ENCODE peak calls at places on chromosomes 1 and 21, in seven cellular contexts. One of them, this sample, is unnamed.

GRCh38 chr1:77382361-77382760 is 100.5 kb downstream of the AK5 start:
- DNase-seq in brain microvascular endothelial cell: peak; percentile 34
- DNase-seq in osteoblast: no peak
- DNase-seq in BJ: no peak
- DNase-seq in esophagus squamous epithelium: no peak
- DNase-seq in stomach: no peak
- DNase-seq in bronchial epithelial cell: peak; percentile 55
- DNase-seq in this sample: no peak

GRCh38 chr21:15706686-15707085 is 23.1 kb upstream of the USP25 start:
- DNase-seq in brain microvascular endothelial cell: peak; percentile 94
- DNase-seq in osteoblast: peak; percentile 38
- DNase-seq in BJ: peak; percentile 77
- DNase-seq in esophagus squamous epithelium: no peak
- DNase-seq in stomach: peak; percentile 32
- DNase-seq in bronchial epithelial cell: peak; percentile 99
- DNase-seq in this sample: peak; percentile 75

GRCh38 chr1:183979437-183979836 is 58.1 kb downstream of the COLGALT2 start:
- DNase-seq in brain microvascular endothelial cell: no peak
- DNase-seq in osteoblast: no peak
- DNase-seq in BJ: no peak
- DNase-seq in esophagus squamous epithelium: no peak
- DNase-seq in stomach: no peak
- DNase-seq in bronchial epithelial cell: no peak
- DNase-seq in this sample: no peak

GRCh38 chr1:9883585-9884449 is 26.3 kb downstream of the CTNNBIP1 start:
- DNase-seq in brain microvascular endothelial cell: no peak
- DNase-seq in osteoblast: peak; percentile 74
- DNase-seq in BJ: no peak
- DNase-seq in esophagus squamous epithelium: no peak
- DNase-seq in stomach: no peak
- DNase-seq in bronchial epithelial cell: no peak
- DNase-seq in this sample: no peak

GRCh38 chr1:228398741-228399461 is 7.7 kb downstream of the TRIM11 start:
- DNase-seq in brain microvascular endothelial cell: no peak
- DNase-seq in osteoblast: peak; percentile 53
- DNase-seq in BJ: no peak
- DNase-seq in esophagus squamous epithelium: no peak
- DNase-seq in stomach: no peak
- DNase-seq in bronchial epithelial cell: no peak
- DNase-seq in this sample: no peak

GRCh38 chr1:178126790-178127189 is 32.9 kb downstream of the RASAL2 start:
- DNase-seq in brain microvascular endothelial cell: peak; percentile 92
- DNase-seq in osteoblast: peak; percentile 63
- DNase-seq in BJ: peak; percentile 59
- DNase-seq in esophagus squamous epithelium: no peak
- DNase-seq in stomach: no peak
- DNase-seq in bronchial epithelial cell: peak; percentile 99
- DNase-seq in this sample: peak; percentile 70

GRCh38 chr1:91891486-91891885 is 5.5 kb upstream of the TGFBR3 start:
- DNase-seq in brain microvascular endothelial cell: no peak
- DNase-seq in osteoblast: no peak
- DNase-seq in BJ: no peak
- DNase-seq in esophagus squamous epithelium: no peak
- DNase-seq in stomach: no peak
- DNase-seq in bronchial epithelial cell: no peak
- DNase-seq in this sample: peak; percentile 67

GRCh38 chr1:7454895-7455784 is 316.0 kb upstream of the VAMP3 start:
- DNase-seq in brain microvascular endothelial cell: no peak
- DNase-seq in osteoblast: no peak
- DNase-seq in BJ: no peak
- DNase-seq in esophagus squamous epithelium: no peak
- DNase-seq in stomach: no peak
- DNase-seq in bronchial epithelial cell: no peak
- DNase-seq in this sample: no peak

GRCh38 chr1:228243093-228243492 is 35.2 kb downstream of the OBSCN start:
- DNase-seq in brain microvascular endothelial cell: no peak
- DNase-seq in osteoblast: no peak
- DNase-seq in BJ: no peak
- DNase-seq in esophagus squamous epithelium: no peak
- DNase-seq in stomach: no peak
- DNase-seq in bronchial epithelial cell: no peak
- DNase-seq in this sample: no peak

GRCh38 chr1:154219511-154219910 is 1.2 kb upstream of the UBAP2L start:
- DNase-seq in brain microvascular endothelial cell: peak; percentile 35
- DNase-seq in osteoblast: peak; percentile 67
- DNase-seq in BJ: no peak
- DNase-seq in esophagus squamous epithelium: no peak
- DNase-seq in stomach: no peak
- DNase-seq in bronchial epithelial cell: no peak
- DNase-seq in this sample: no peak

GRCh38 chr1:3504151-3504822 is 49.8 kb downstream of the ARHGEF16 start:
- DNase-seq in brain microvascular endothelial cell: peak; percentile 93
- DNase-seq in osteoblast: peak; percentile 100
- DNase-seq in BJ: peak; percentile 88
- DNase-seq in esophagus squamous epithelium: no peak
- DNase-seq in stomach: no peak
- DNase-seq in bronchial epithelial cell: peak; percentile 65
- DNase-seq in this sample: peak; percentile 88

GRCh38 chr1:31701137-31701736 is 2.6 kb downstream of the COL16A1 start:
- DNase-seq in brain microvascular endothelial cell: peak; percentile 98
- DNase-seq in osteoblast: peak; percentile 98
- DNase-seq in BJ: peak; percentile 85
- DNase-seq in esophagus squamous epithelium: no peak
- DNase-seq in stomach: peak; percentile 77
- DNase-seq in bronchial epithelial cell: peak; percentile 91
- DNase-seq in this sample: peak; percentile 93

GRCh38 chr1:221097479-221098281 is 218.4 kb downstream of the HLX start:
- DNase-seq in brain microvascular endothelial cell: peak; percentile 69
- DNase-seq in osteoblast: peak; percentile 64
- DNase-seq in BJ: peak; percentile 98
- DNase-seq in esophagus squamous epithelium: no peak
- DNase-seq in stomach: no peak
- DNase-seq in bronchial epithelial cell: no peak
- DNase-seq in this sample: peak; percentile 100

GRCh38 chr1:179923044-179923443 is 31.6 kb upstream of the CEP350 start:
- DNase-seq in brain microvascular endothelial cell: no peak
- DNase-seq in osteoblast: no peak
- DNase-seq in BJ: no peak
- DNase-seq in esophagus squamous epithelium: no peak
- DNase-seq in stomach: no peak
- DNase-seq in bronchial epithelial cell: no peak
- DNase-seq in this sample: no peak

GRCh38 chr1:225508538-225509375 is 80.9 kb upstream of the LBR start:
- DNase-seq in brain microvascular endothelial cell: peak; percentile 97
- DNase-seq in osteoblast: peak; percentile 87
- DNase-seq in BJ: peak; percentile 95
- DNase-seq in esophagus squamous epithelium: no peak
- DNase-seq in stomach: peak; percentile 39
- DNase-seq in bronchial epithelial cell: peak; percentile 99
- DNase-seq in this sample: peak; percentile 86

GRCh38 chr1:34796990-34797389 is 4.2 kb downstream of the GJA4 start:
- DNase-seq in brain microvascular endothelial cell: no peak
- DNase-seq in osteoblast: no peak
- DNase-seq in BJ: no peak
- DNase-seq in esophagus squamous epithelium: no peak
- DNase-seq in stomach: no peak
- DNase-seq in bronchial epithelial cell: no peak
- DNase-seq in this sample: no peak

GRCh38 chr1:213647864-213648650 is 339.7 kb upstream of the PROX1 start:
- DNase-seq in brain microvascular endothelial cell: no peak
- DNase-seq in osteoblast: no peak
- DNase-seq in BJ: no peak
- DNase-seq in esophagus squamous epithelium: no peak
- DNase-seq in stomach: no peak
- DNase-seq in bronchial epithelial cell: no peak
- DNase-seq in this sample: no peak

GRCh38 chr1:114833421-114833820 is 21.2 kb upstream of the SYCP1 start:
- DNase-seq in brain microvascular endothelial cell: no peak
- DNase-seq in osteoblast: no peak
- DNase-seq in BJ: no peak
- DNase-seq in esophagus squamous epithelium: no peak
- DNase-seq in stomach: no peak
- DNase-seq in bronchial epithelial cell: peak; percentile 87
- DNase-seq in this sample: no peak

GRCh38 chr1:191405417-191405816 is 752.8 kb upstream of the RGS18 start:
- DNase-seq in brain microvascular endothelial cell: no peak
- DNase-seq in osteoblast: no peak
- DNase-seq in BJ: no peak
- DNase-seq in esophagus squamous epithelium: no peak
- DNase-seq in stomach: no peak
- DNase-seq in bronchial epithelial cell: no peak
- DNase-seq in this sample: no peak

GRCh38 chr1:63888984-63889383 is 115.2 kb downstream of the ROR1 start:
- DNase-seq in brain microvascular endothelial cell: no peak
- DNase-seq in osteoblast: no peak
- DNase-seq in BJ: no peak
- DNase-seq in esophagus squamous epithelium: no peak
- DNase-seq in stomach: no peak
- DNase-seq in bronchial epithelial cell: peak; percentile 37
- DNase-seq in this sample: no peak

GRCh38 chr1:43836267-43836951 is 97.2 kb upstream of the ARTN start:
- DNase-seq in brain microvascular endothelial cell: no peak
- DNase-seq in osteoblast: no peak
- DNase-seq in BJ: no peak
- DNase-seq in esophagus squamous epithelium: no peak
- DNase-seq in stomach: peak; percentile 86
- DNase-seq in bronchial epithelial cell: peak; percentile 84
- DNase-seq in this sample: no peak
- TF ChIP-seq CTCF in brain microvascular endothelial cell: no peak
- TF ChIP-seq CTCF in osteoblast: no peak
- TF ChIP-seq CTCF in BJ: no peak
- TF ChIP-seq CTCF in esophagus squamous epithelium: no peak
- TF ChIP-seq CTCF in stomach: no peak
- TF ChIP-seq CTCF in bronchial epithelial cell: no peak
- TF ChIP-seq CTCF in this sample: no peak

GRCh38 chr1:210251680-210252490 is 19.3 kb downstream of the SERTAD4 start:
- DNase-seq in brain microvascular endothelial cell: no peak
- DNase-seq in osteoblast: no peak
- DNase-seq in BJ: no peak
- DNase-seq in esophagus squamous epithelium: no peak
- DNase-seq in stomach: peak; percentile 43
- DNase-seq in bronchial epithelial cell: no peak
- DNase-seq in this sample: no peak
- H3K4me3 ChIP-seq in brain microvascular endothelial cell: peak overlapping the region; percentile 52
- H3K4me3 ChIP-seq in osteoblast: peak overlapping the region; percentile 65
- H3K4me3 ChIP-seq in BJ: peak overlapping the region; percentile 37
- H3K4me3 ChIP-seq in esophagus squamous epithelium: peak overlapping the region; percentile 42
- H3K4me3 ChIP-seq in stomach: peak overlapping the region; percentile 53
- H3K4me3 ChIP-seq in bronchial epithelial cell: peak overlapping the region; percentile 44
- H3K4me3 ChIP-seq in this sample: peak overlapping the region; percentile 26

GRCh38 chr1:38500352-38500751 is 359.2 kb downstream of the RRAGC start:
- DNase-seq in brain microvascular endothelial cell: peak; percentile 2
- DNase-seq in osteoblast: no peak
- DNase-seq in BJ: no peak
- DNase-seq in esophagus squamous epithelium: no peak
- DNase-seq in stomach: no peak
- DNase-seq in bronchial epithelial cell: peak; percentile 12
- DNase-seq in this sample: no peak
- TF ChIP-seq CTCF in brain microvascular endothelial cell: peak; percentile 68
- TF ChIP-seq CTCF in osteoblast: peak; percentile 43
- TF ChIP-seq CTCF in BJ: peak; percentile 19
- TF ChIP-seq CTCF in esophagus squamous epithelium: no peak
- TF ChIP-seq CTCF in stomach: no peak
- TF ChIP-seq CTCF in bronchial epithelial cell: peak; percentile 47
- TF ChIP-seq CTCF in this sample: peak; percentile 31

GRCh38 chr1:54335396-54336056 is 70.7 kb downstream of the SSBP3 start:
- DNase-seq in brain microvascular endothelial cell: peak; percentile 83
- DNase-seq in osteoblast: peak; percentile 97
- DNase-seq in BJ: peak; percentile 76
- DNase-seq in esophagus squamous epithelium: no peak
- DNase-seq in stomach: peak; percentile 57
- DNase-seq in bronchial epithelial cell: peak; percentile 84
- DNase-seq in this sample: peak; percentile 79
- H3K4me3 ChIP-seq in brain microvascular endothelial cell: peak overlapping the region; percentile 32
- H3K4me3 ChIP-seq in osteoblast: peak overlapping the region; percentile 61
- H3K4me3 ChIP-seq in BJ: peak overlapping the region; percentile 26
- H3K4me3 ChIP-seq in esophagus squamous epithelium: no peak overlapping the region
- H3K4me3 ChIP-seq in stomach: no peak overlapping the region
- H3K4me3 ChIP-seq in bronchial epithelial cell: no peak overlapping the region
- H3K4me3 ChIP-seq in this sample: peak overlapping the region; percentile 28

This sample was measured in AG09309.